ENCODE peak calls at places on chromosome 22, in four cellular contexts. E is A549, W is HepG2, G is H1. Z is an unnamed sample.
A peak's percentile ranks its signal among the peaks of the same experiment; 100 is the strongest.

GRCh38 chr22:18044548-18045271 is 20.3 kb upstream of the MICAL3 start:
- DNase-seq in E (no peak), W (peak; percentile 94), G (no peak), Z (no peak)

GRCh38 chr22:24315367-24315781 is 44.7 kb downstream of the SPECC1L start:
- DNase-seq in W (peak; percentile 39), E (no peak), G (no peak), Z (no peak)

GRCh38 chr22:17963015-17963414 is 61.3 kb downstream of the MICAL3 start:
- DNase-seq in E (no peak), G (no peak), W (no peak), Z (no peak)

GRCh38 chr22:37163618-37164534 is 14.2 kb upstream of the IL2RB start:
- DNase-seq in E (no peak), G (no peak), W (no peak), Z (no peak)

GRCh38 chr22:33811686-33812085 is 108.6 kb downstream of the LARGE1 start:
- DNase-seq in W (no peak), E (no peak), G (no peak), Z (no peak)

GRCh38 chr22:23801886-23802377 is 15.2 kb downstream of the SMARCB1 start:
- DNase-seq in W (no peak), E (no peak), G (no peak), Z (no peak)

GRCh38 chr22:31926969-31927368 is 17.4 kb upstream of the YWHAH start:
- DNase-seq in E (no peak), W (no peak), G (peak; percentile 53), Z (peak; percentile 81)

GRCh38 chr22:33299245-33299956 is 241.2 kb upstream of the SYN3 start:
- DNase-seq in W (no peak), G (no peak), E (no peak), Z (no peak)

GRCh38 chr22:45612451-45612901 is 59.2 kb upstream of the ATXN10 start:
- DNase-seq in G (no peak), E (no peak), W (no peak), Z (no peak)

GRCh38 chr22:41672780-41673509 is 15.7 kb downstream of the SNU13 start:
- DNase-seq in W (no peak), E (peak; percentile 58), G (no peak), Z (peak; percentile 17)

GRCh38 chr22:45460288-45461109 is 42.2 kb upstream of the FBLN1 start:
- DNase-seq in E (no peak), G (no peak), W (no peak), Z (no peak)

GRCh38 chr22:33803371-33803770 is 116.9 kb downstream of the LARGE1 start:
- DNase-seq in E (peak; percentile 7), W (no peak), G (no peak), Z (no peak)

GRCh38 chr22:28075260-28075981 is 156.4 kb upstream of the PITPNB start:
- DNase-seq in E (peak; percentile 38), W (peak; percentile 18), G (no peak), Z (no peak)

GRCh38 chr22:27918351-27919221 is 470 bp downstream of the PITPNB start:
- DNase-seq in W (peak; percentile 13), E (peak; percentile 41), G (peak; percentile 70), Z (peak; percentile 70)

GRCh38 chr22:22093743-22094142 is 111.2 kb upstream of the TOP3B start:
- DNase-seq in E (no peak), W (no peak), G (no peak), Z (no peak)

GRCh38 chr22:30868663-30869385 is 99.8 kb downstream of the MORC2 start:
- DNase-seq in E (no peak), G (no peak), W (no peak), Z (no peak)

GRCh38 chr22:27919943-27920755 is 1.1 kb upstream of the PITPNB start:
- DNase-seq in E (peak; percentile 59), G (no peak), W (peak; percentile 55), Z (peak; percentile 37)

GRCh38 chr22:28835630-28836189 is 35.3 kb upstream of the XBP1 start:
- DNase-seq in G (no peak), E (no peak), W (no peak), Z (no peak)

GRCh38 chr22:35037089-35037488 is 28.9 kb upstream of the ISX start:
- DNase-seq in W (no peak), E (no peak), G (peak; percentile 64), Z (peak; percentile 7)

GRCh38 chr22:17972385-17973181 is 51.8 kb downstream of the MICAL3 start:
- DNase-seq in G (no peak), E (peak; percentile 82), W (peak; percentile 84), Z (no peak)

GRCh38 chr22:24087071-24087795 is 76.1 kb downstream of the CABIN1 start:
- DNase-seq in W (no peak), E (no peak), G (no peak), Z (no peak)

GRCh38 chr22:35352214-35353111 is 28.4 kb upstream of the HMOX1 start:
- DNase-seq in G (peak; percentile 76), W (peak; percentile 45), E (peak; percentile 50), Z (peak; percentile 19)

GRCh38 chr22:39520874-39521857 is 804 bp downstream of the ATF4 start:
- DNase-seq in W (no peak), G (peak; percentile 66), E (peak; percentile 72), Z (peak; percentile 71)

GRCh38 chr22:39524753-39525657 is 4.6 kb downstream of the ATF4 start:
- DNase-seq in E (no peak), G (no peak), W (no peak), Z (no peak)

GRCh38 chr22:39524089-39524752 is 3.9 kb downstream of the ATF4 start:
- DNase-seq in G (no peak), E (no peak), W (no peak), Z (no peak)

GRCh38 chr22:39520054-39520873 is at the start of gene ATF4:
- DNase-seq in E (peak; percentile 99), W (peak; percentile 98), G (peak; percentile 93), Z (peak; percentile 97)

GRCh38 chr22:39522567-39523300 is 2.4 kb downstream of the ATF4 start:
- DNase-seq in E (peak; percentile 41), G (no peak), W (no peak), Z (no peak)
- TF ChIP-seq RFX5 in E (no peak), G (no peak), W (no peak), Z (no peak)

GRCh38 chr22:20268350-20269012 is 363 bp upstream of the RTN4R start:
- DNase-seq in G (peak; percentile 86), W (peak; percentile 8), E (peak; percentile 44), Z (peak; percentile 94)
- TF ChIP-seq RNF2 in G (no peak), W (no peak), E (no peak), Z (no peak)

DNA sequence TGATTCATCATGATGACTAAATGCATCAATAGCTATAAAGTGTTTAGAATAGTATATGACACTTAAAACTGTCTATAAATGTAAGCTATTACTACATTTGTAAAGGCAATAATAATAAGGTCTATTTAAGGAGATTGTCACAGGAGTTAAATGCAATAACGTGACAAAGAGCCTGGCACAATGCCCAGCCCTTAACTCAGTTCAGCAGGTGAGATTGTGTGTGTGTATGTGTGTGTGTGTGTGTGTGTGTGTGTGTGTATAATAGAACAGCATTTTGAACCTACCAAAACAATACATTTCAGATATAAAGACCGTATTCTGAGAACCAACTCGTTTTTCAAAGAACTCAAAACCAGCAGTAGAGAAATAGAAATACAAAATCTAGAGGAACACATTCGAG is 177.5 kb downstream of the MYO18B start:
- DNase-seq in W (no peak), G (no peak), E (no peak), Z (no peak)
- TF ChIP-seq RFX5 in W (no peak), G (no peak), E (no peak), Z (no peak)

GRCh38 chr22:44070029-44070428 is 45.9 kb downstream of the PARVB start:
- DNase-seq in G (no peak), W (no peak), E (no peak), Z (no peak)

GRCh38 chr22:44067901-44068300 is 43.8 kb downstream of the PARVB start:
- DNase-seq in G (no peak), W (no peak), E (no peak), Z (no peak)

GRCh38 chr22:44063462-44064371 is 39.6 kb downstream of the PARVB start:
- DNase-seq in E (no peak), W (no peak), G (no peak), Z (no peak)

GRCh38 chr22:44068422-44069191 is 44.5 kb downstream of the PARVB start:
- DNase-seq in G (no peak), E (no peak), W (no peak), Z (peak; percentile 16)

DNA sequence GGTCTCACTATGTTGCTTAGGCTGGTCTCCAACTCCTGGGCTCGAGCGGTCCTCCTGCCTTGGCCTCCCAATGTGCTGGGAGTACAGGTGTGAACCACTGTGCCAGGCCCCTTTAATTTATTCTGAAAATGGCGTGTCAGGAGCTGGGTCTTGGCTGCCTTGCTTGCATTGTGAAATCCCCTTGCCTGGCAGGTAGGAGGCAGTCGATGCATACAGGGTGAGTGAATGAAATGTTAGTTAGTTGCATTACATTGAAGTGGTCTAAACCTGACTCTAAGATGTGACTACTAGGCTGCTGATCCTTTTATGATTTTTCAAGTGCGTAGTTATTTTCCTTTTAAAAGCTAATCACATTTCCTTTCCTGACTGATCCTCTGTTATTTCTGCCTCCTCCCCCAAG is 42.9 kb downstream of the PARVB start:
- DNase-seq in E (no peak), W (no peak), G (no peak), Z (no peak)
- TF ChIP-seq RNF2 in E (no peak), W (no peak), G (no peak), Z (no peak)

DNA sequence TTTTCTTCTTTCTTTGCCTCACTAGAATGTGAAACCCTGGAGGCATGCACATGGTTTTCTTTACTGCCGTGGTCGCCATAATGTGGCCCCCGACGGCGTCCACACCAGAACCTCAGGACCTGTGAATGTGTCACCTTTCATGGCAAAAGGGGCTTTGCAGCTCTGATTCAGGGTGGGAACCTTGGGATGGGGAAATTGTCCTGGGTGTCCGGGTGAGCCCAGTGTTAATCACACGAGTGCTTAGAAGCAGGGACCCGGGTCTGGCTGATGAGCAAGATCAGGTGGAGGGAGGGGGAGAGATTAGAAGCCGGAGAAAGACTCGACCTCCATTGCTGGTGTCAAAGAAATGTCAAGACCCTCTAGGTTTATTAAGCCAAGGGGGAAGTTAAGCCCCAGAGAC is 74.7 kb upstream of the SHISAL1 start:
- DNase-seq in E (no peak), W (no peak), G (no peak), Z (no peak)
- TF ChIP-seq RFX5 in E (no peak), W (no peak), G (no peak), Z (no peak)

GRCh38 chr22:38305481-38306448 is 11.5 kb downstream of the CSNK1E start:
- DNase-seq in G (no peak), W (no peak), E (no peak), Z (no peak)
- TF ChIP-seq RNF2 in G (no peak), W (no peak), E (no peak), Z (no peak)

GRCh38 chr22:50123119-50123518 is 33.3 kb downstream of the MOV10L1 start:
- DNase-seq in E (no peak), G (no peak), W (no peak), Z (no peak)
- TF ChIP-seq RFX5 in E (no peak), G (no peak), W (no peak), Z (no peak)

Z was measured in K562.